ENCODE peak calls at places on chromosomes 11 and 22, in four cellular contexts. J, P, D and O are unnamed samples.

GRCh38 chr11:93220078-93220477 is 22.3 kb upstream of the SLC36A4 start:
- DNase-seq in D (no peak), J (no peak), P (no peak), O (no peak)

GRCh38 chr11:75469785-75470405 is 36.9 kb upstream of the KLHL35 start:
- DNase-seq in D (no peak), J (no peak), P (no peak), O (no peak)

GRCh38 chr22:39349506-39349966 is 255 bp upstream of the SYNGR1 start:
- DNase-seq in D (no peak), J (no peak), P (peak), O (no peak)

GRCh38 chr11:58628446-58628845 is 6.0 kb downstream of the CNTF start:
- DNase-seq in P (no peak), D (no peak), J (no peak), O (no peak)

GRCh38 chr22:17903564-17904295 is 120.6 kb downstream of the MICAL3 start:
- DNase-seq in P (no peak), D (no peak), J (no peak), O (no peak)

GRCh38 chr11:129374993-129375721 is 491 bp upstream of the BARX2 start:
- DNase-seq in J (no peak), P (no peak), D (no peak), O (no peak)

GRCh38 chr11:71221851-71222250 is 30.5 kb downstream of the SHANK2 start:
- DNase-seq in D (no peak), J (no peak), P (no peak), O (no peak)

GRCh38 chr11:90803366-90803765 is 580.5 kb upstream of the CHORDC1 start:
- DNase-seq in D (no peak), P (no peak), J (no peak), O (no peak)

GRCh38 chr22:38655532-38656255 is 498 bp downstream of the FAM227A start:
- DNase-seq in P (no peak), J (no peak), D (no peak), O (peak)

GRCh38 chr11:132045116-132045515 is 674.7 kb downstream of the NTM start:
- DNase-seq in J (no peak), P (no peak), D (no peak), O (no peak)

GRCh38 chr11:31254411-31254810 is 115.1 kb downstream of the DCDC1 start:
- DNase-seq in D (no peak), P (no peak), J (no peak), O (no peak)

GRCh38 chr11:91066648-91067047 is 843.8 kb upstream of the CHORDC1 start:
- DNase-seq in P (no peak), D (no peak), J (no peak), O (no peak)

GRCh38 chr11:134466909-134467567 is 55.0 kb upstream of the B3GAT1 start:
- DNase-seq in D (no peak), J (no peak), P (no peak), O (no peak)

GRCh38 chr22:29765905-29766631 is 739 bp downstream of the ZMAT5 start:
- DNase-seq in D (no peak), P (peak), J (no peak), O (no peak)

GRCh38 chr11:614091-614582 is 1.6 kb downstream of the IRF7 start:
- DNase-seq in D (no peak), J (no peak), P (no peak), O (no peak)

GRCh38 chr11:47981667-47982404 is 1.5 kb downstream of the PTPRJ start:
- DNase-seq in P (no peak), J (no peak), D (no peak), O (no peak)

GRCh38 chr11:107696140-107696539 is 15.7 kb downstream of the SLN start:
- DNase-seq in P (no peak), D (no peak), J (peak), O (no peak)
- TF ChIP-seq EGR1 in P (no peak), D (no peak), J (peak), O (no peak)

GRCh38 chr11:102473543-102473942 is 21.0 kb upstream of the TMEM123 start:
- DNase-seq in P (no peak), J (no peak), D (no peak), O (no peak)

GRCh38 chr11:102479733-102480132 is 27.2 kb upstream of the TMEM123 start:
- DNase-seq in P (no peak), J (no peak), D (no peak), O (no peak)

GRCh38 chr11:102478660-102479245 is 26.2 kb upstream of the TMEM123 start:
- DNase-seq in D (no peak), P (no peak), J (no peak), O (no peak)

GRCh38 chr11:102476069-102476468 is 23.5 kb upstream of the TMEM123 start:
- DNase-seq in D (no peak), P (no peak), J (no peak), O (no peak)

GRCh38 chr11:102476812-102477211 is 24.2 kb upstream of the TMEM123 start:
- DNase-seq in D (no peak), J (no peak), P (peak), O (no peak)
- TF ChIP-seq EGR1 in D (no peak), J (no peak), P (no peak), O (no peak)

DNA sequence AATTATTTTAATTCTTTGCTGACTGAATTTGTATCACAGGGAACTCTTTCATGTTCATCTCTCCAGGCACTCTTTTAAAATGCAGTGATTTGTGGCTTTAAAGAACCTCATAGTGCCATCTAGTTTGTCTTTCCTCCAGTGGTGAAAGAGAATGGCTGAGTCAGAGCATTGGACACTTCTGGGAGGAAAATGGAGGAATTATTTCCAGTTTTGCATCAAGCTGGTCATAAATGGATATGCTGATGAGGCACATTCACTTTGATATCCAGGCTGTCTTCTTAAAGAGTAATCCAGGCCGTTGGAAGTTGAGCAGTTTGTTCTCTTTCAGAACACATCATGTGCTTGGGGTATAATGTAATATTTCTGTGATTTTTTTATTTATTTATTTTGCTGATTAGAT is 273.7 kb downstream of the DDX10 start:
- DNase-seq in P (no peak), D (no peak), J (no peak), O (no peak)
- TF ChIP-seq EGR1 in P (no peak), D (no peak), J (no peak), O (no peak)

GRCh38 chr11:126646701-126647209 is 291.3 kb downstream of the ST3GAL4 start:
- DNase-seq in D (no peak), J (no peak), P (no peak), O (no peak)
- TF ChIP-seq EGR1 in D (no peak), J (no peak), P (no peak), O (no peak)

GRCh38 chr22:41094036-41094435 is 1.6 kb downstream of the EP300 start:
- DNase-seq in P (no peak), D (no peak), J (no peak), O (no peak)

GRCh38 chr22:41096391-41096790 is 4.0 kb downstream of the EP300 start:
- DNase-seq in J (no peak), D (no peak), P (no peak), O (no peak)

GRCh38 chr22:41092023-41092817 is at the start of gene EP300:
- DNase-seq in P (peak), J (peak), D (no peak), O (peak)

GRCh38 chr22:41091139-41092022 is 1.0 kb upstream of the EP300 start:
- DNase-seq in D (peak), J (peak), P (peak), O (peak)

GRCh38 chr22:41092847-41093371 is 517 bp downstream of the EP300 start:
- DNase-seq in J (no peak), P (no peak), D (no peak), O (peak)
- TF ChIP-seq EGR1 in J (no peak), P (no peak), D (no peak), O (no peak)